ENCODE peak calls at places on chromosome 9, in six cellular contexts. B is GM12865, L is cardiac fibroblast, I is type B pancreatic cell, P is fibroblast of villous mesenchyme, Z is astrocyte. K is an unnamed sample.

GRCh38 chr9:93682155-93682968 is 106.0 kb downstream of the PHF2 start:
- DNase-seq in B (peak; percentile 53), L (peak; percentile 67), I (peak; percentile 82), P (peak; percentile 55), Z (no peak), K (peak; percentile 63)

GRCh38 chr9:92140754-92141143 is 25.5 kb upstream of the SPTLC1 start:
- DNase-seq in B (no peak), L (no peak), I (no peak), P (no peak), Z (no peak), K (no peak)

GRCh38 chr9:128912270-128912853 is 8.4 kb upstream of the PHYHD1 start:
- DNase-seq in B (no peak), L (peak; percentile 70), I (no peak), P (peak; percentile 55), Z (peak; percentile 97), K (no peak)

GRCh38 chr9:117720555-117720954 is 16.4 kb downstream of the TLR4 start:
- DNase-seq in B (no peak), L (peak; percentile 53), I (no peak), P (peak; percentile 66), Z (no peak), K (no peak)

GRCh38 chr9:80218336-80218735 is 646.6 kb downstream of the TLE4 start:
- DNase-seq in B (no peak), L (no peak), I (no peak), P (no peak), Z (no peak), K (no peak)

GRCh38 chr9:94984891-94985476 is 258.5 kb downstream of the AOPEP start:
- DNase-seq in B (no peak), L (no peak), I (no peak), P (no peak), Z (no peak), K (no peak)

GRCh38 chr9:129141066-129142041 is 30.1 kb downstream of the PTPA start:
- DNase-seq in B (peak; percentile 76), L (peak; percentile 97), I (no peak), P (peak; percentile 97), Z (peak; percentile 96), K (no peak)

GRCh38 chr9:136881691-136882108 is 4.6 kb upstream of the TRAF2 start:
- DNase-seq in B (peak; percentile 78), L (peak; percentile 60), I (no peak), P (peak; percentile 71), Z (no peak), K (no peak)

GRCh38 chr9:98962181-98962560 is 18.5 kb downstream of the COL15A1 start:
- DNase-seq in B (no peak), L (peak; percentile 18), I (no peak), P (peak; percentile 70), Z (peak; percentile 46), K (no peak)

GRCh38 chr9:22354699-22355384 is 91.8 kb upstream of the DMRTA1 start:
- DNase-seq in B (no peak), L (no peak), I (no peak), P (no peak), Z (peak; percentile 45), K (no peak)

GRCh38 chr9:85040141-85040540 is 370.6 kb downstream of the NTRK2 start:
- DNase-seq in B (no peak), L (no peak), I (no peak), P (no peak), Z (no peak), K (no peak)

GRCh38 chr9:136437839-136438547 is 1.7 kb downstream of the INPP5E start:
- DNase-seq in B (no peak), L (peak; percentile 44), I (no peak), P (peak; percentile 59), Z (peak; percentile 30), K (no peak)

GRCh38 chr9:98009926-98010325 is 26.8 kb downstream of the ANP32B start:
- DNase-seq in B (no peak), L (peak; percentile 92), I (peak; percentile 6), P (peak; percentile 6), Z (peak; percentile 57), K (no peak)

GRCh38 chr9:122370869-122371467 is at the start of gene PTGS1:
- DNase-seq in B (peak; percentile 45), L (peak; percentile 80), I (no peak), P (no peak), Z (no peak), K (peak; percentile 89)

GRCh38 chr9:114034176-114034575 is 43.9 kb downstream of the AMBP start:
- DNase-seq in B (no peak), L (no peak), I (no peak), P (no peak), Z (no peak), K (no peak)

GRCh38 chr9:123542435-123543225 is 186.6 kb downstream of the CRB2 start:
- DNase-seq in B (no peak), L (no peak), I (no peak), P (no peak), Z (no peak), K (no peak)

GRCh38 chr9:90547896-90548295 is 94.7 kb downstream of the DIRAS2 start:
- DNase-seq in B (no peak), L (no peak), I (no peak), P (no peak), Z (no peak), K (no peak)

GRCh38 chr9:37031081-37031480 is 3.0 kb downstream of the PAX5 start:
- DNase-seq in B (no peak), L (no peak), I (no peak), P (no peak), Z (no peak), K (no peak)

GRCh38 chr9:115757461-115757860 is 396.1 kb upstream of the PAPPA start:
- DNase-seq in B (no peak), L (no peak), I (no peak), P (no peak), Z (no peak), K (no peak)

GRCh38 chr9:132797861-132798659 is 80.0 kb downstream of the AK8 start:
- DNase-seq in B (no peak), L (peak; percentile 43), I (peak; percentile 55), P (peak; percentile 12), Z (no peak), K (no peak)

GRCh38 chr9:130659699-130660248 is 4.6 kb upstream of the PRDM12 start:
- DNase-seq in B (no peak), L (no peak), I (no peak), P (no peak), Z (no peak), K (no peak)

GRCh38 chr9:18504707-18505106 is 30.8 kb downstream of the ADAMTSL1 start:
- DNase-seq in B (no peak), L (no peak), I (no peak), P (no peak), Z (no peak), K (no peak)

GRCh38 chr9:134243778-134244467 is 79.6 kb upstream of the RNU6ATAC start:
- DNase-seq in B (peak; percentile 63), L (no peak), I (no peak), P (peak; percentile 34), Z (no peak), K (no peak)

GRCh38 chr9:107246259-107247254 is 36.5 kb upstream of the RAD23B start:
- DNase-seq in B (peak; percentile 20), L (no peak), I (no peak), P (peak; percentile 18), Z (no peak), K (no peak)
- TF ChIP-seq CTCF in B (no peak), L (no peak), I (no peak), P (no peak), Z (no peak), K (peak; percentile 28)

DNA sequence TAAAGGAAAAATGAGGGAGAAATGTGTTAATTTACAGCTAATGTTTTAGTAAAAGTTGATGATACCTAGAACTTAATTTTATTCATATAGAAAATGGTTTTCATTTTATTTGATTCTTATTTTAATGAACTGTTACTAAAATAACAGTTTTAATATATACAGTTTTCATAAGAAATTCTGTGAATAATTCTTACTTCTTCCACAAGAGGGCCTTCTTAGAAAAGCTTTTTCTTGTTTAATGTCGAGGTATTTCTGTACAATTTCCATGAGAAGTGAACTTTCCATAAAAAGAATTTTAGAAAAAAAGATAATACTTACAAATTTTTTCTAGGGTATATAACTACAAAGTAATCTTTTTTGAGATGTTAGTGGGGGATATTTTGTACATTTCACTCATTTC is 73.9 kb downstream of the KLF9 start:
- DNase-seq in B (no peak), L (peak; percentile 70), I (no peak), P (peak; percentile 62), Z (peak; percentile 20), K (no peak)
- TF ChIP-seq CTCF in B (peak; percentile 12), L (peak; percentile 33), I (peak; percentile 81), P (peak; percentile 42), Z (peak; percentile 37), K (peak; percentile 53)

GRCh38 chr9:121266356-121266755 is 1.6 kb upstream of the GSN start:
- DNase-seq in B (no peak), L (no peak), I (no peak), P (no peak), Z (no peak), K (no peak)

GRCh38 chr9:121269030-121269887 is 1.3 kb downstream of the GSN start:
- DNase-seq in B (no peak), L (no peak), I (no peak), P (no peak), Z (no peak), K (no peak)

GRCh38 chr9:121266906-121267650 is 884 bp upstream of the GSN start:
- DNase-seq in B (no peak), L (no peak), I (no peak), P (no peak), Z (no peak), K (no peak)

GRCh38 chr9:121268598-121269029 is 652 bp downstream of the GSN start:
- DNase-seq in B (no peak), L (no peak), I (no peak), P (no peak), Z (no peak), K (no peak)

GRCh38 chr9:121267689-121268597 is at the start of gene GSN:
- DNase-seq in B (peak; percentile 53), L (peak; percentile 70), I (no peak), P (peak; percentile 68), Z (no peak), K (peak; percentile 65)
- TF ChIP-seq CTCF in B (no peak), L (no peak), I (peak; percentile 21), P (peak; percentile 3), Z (no peak), K (no peak)

GRCh38 chr9:2195211-2195610 is 180.1 kb downstream of the SMARCA2 start:
- DNase-seq in B (no peak), L (no peak), I (no peak), P (no peak), Z (no peak), K (no peak)

GRCh38 chr9:2198956-2199635 is 183.9 kb downstream of the SMARCA2 start:
- DNase-seq in B (no peak), L (no peak), I (no peak), P (no peak), Z (no peak), K (no peak)

DNA sequence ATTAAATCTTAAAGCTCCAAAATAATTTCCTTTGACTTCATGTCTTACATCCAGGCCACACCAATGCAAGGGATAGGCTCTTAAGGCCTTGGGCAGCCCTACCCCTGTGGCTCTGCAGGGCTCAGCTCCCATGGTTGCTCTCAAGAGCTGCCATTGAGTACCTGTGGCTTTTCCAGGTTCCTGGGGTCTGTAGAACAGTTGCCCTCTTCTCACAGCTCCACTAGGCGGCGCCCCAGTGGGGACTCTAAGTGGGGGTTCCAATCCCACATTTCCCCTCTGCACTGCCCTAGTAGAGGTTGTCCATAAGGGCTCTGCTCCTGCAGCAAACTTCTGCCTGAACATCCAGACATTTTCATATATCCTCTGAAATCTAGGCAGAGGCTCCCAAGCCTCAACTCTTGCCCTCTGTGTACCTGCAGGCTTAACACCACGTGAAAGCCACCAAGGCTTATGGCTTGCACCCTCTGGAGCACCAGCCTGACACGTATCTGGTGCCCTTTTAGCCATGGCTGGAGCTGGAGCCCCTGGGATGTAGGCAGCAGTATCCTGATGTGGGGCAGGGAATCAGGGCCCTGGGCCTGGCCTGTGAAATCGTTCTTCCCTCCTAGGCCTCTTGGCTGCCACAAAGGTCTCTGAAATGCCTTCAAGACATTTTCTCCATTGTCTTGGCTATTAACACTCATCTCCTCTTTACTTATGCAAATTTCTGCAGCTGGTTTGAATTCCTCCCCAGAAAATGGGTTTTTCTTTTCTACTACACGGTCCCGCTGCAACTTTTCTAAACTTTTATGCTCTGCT is 185.1 kb downstream of the SMARCA2 start:
- DNase-seq in B (no peak), L (no peak), I (no peak), P (no peak), Z (no peak), K (no peak)
- TF ChIP-seq CTCF in B (no peak), L (no peak), I (no peak), P (no peak), Z (no peak), K (no peak)

K was measured in D721Med.